ENCODE peak calls at places on chromosomes 5 and 9, in five cellular contexts. J is transverse colon, E is stomach, B is K562, Y is esophagus muscularis mucosa. T is an unnamed sample.

GRCh38 chr9:114282926-114283325 is 40.0 kb upstream of the ORM1 start:
- DNase-seq in J (no peak), E (no peak), B (no peak), Y (no peak), T (peak; percentile 58)

GRCh38 chr5:128472032-128472431 is 66.0 kb downstream of the FBN2 start:
- DNase-seq in J (no peak), E (no peak), B (no peak), Y (no peak), T (no peak)

GRCh38 chr5:112419050-112419595 is at the start of gene EPB41L4A:
- DNase-seq in J (peak; percentile 26), E (peak; percentile 29), B (no peak), Y (no peak), T (peak; percentile 64)

GRCh38 chr9:118635416-118635815 is 733.8 kb downstream of the BRINP1 start:
- DNase-seq in J (no peak), E (no peak), B (no peak), Y (no peak), T (no peak)

GRCh38 chr9:78695521-78695920 is 398.6 kb downstream of the PSAT1 start:
- DNase-seq in J (no peak), E (no peak), B (no peak), Y (no peak), T (no peak)

GRCh38 chr5:123976393-123977029 is 464.5 kb downstream of the CSNK1G3 start:
- DNase-seq in J (no peak), E (no peak), B (no peak), Y (no peak), T (no peak)

GRCh38 chr9:36217256-36217968 is 26.7 kb downstream of the CLTA start:
- DNase-seq in J (no peak), E (no peak), B (no peak), Y (no peak), T (no peak)

GRCh38 chr9:133304477-133305377 is 29.7 kb upstream of the ABO start:
- DNase-seq in J (no peak), E (no peak), B (no peak), Y (no peak), T (peak; percentile 67)

GRCh38 chr5:141483842-141484241 is 988 bp upstream of the PCDHGC4 start:
- DNase-seq in J (no peak), E (no peak), B (peak; percentile 3), Y (no peak), T (no peak)

GRCh38 chr5:141487131-141487530 is 1.8 kb upstream of the PCDHGC5 start:
- DNase-seq in J (no peak), E (no peak), B (no peak), Y (no peak), T (no peak)

GRCh38 chr5:141485305-141486055 is 650 bp downstream of the PCDHGC4 start:
- DNase-seq in J (no peak), E (no peak), B (no peak), Y (no peak), T (no peak)

GRCh38 chr5:141486091-141486490 is 1.3 kb downstream of the PCDHGC4 start:
- DNase-seq in J (no peak), E (no peak), B (no peak), Y (no peak), T (no peak)

DNA sequence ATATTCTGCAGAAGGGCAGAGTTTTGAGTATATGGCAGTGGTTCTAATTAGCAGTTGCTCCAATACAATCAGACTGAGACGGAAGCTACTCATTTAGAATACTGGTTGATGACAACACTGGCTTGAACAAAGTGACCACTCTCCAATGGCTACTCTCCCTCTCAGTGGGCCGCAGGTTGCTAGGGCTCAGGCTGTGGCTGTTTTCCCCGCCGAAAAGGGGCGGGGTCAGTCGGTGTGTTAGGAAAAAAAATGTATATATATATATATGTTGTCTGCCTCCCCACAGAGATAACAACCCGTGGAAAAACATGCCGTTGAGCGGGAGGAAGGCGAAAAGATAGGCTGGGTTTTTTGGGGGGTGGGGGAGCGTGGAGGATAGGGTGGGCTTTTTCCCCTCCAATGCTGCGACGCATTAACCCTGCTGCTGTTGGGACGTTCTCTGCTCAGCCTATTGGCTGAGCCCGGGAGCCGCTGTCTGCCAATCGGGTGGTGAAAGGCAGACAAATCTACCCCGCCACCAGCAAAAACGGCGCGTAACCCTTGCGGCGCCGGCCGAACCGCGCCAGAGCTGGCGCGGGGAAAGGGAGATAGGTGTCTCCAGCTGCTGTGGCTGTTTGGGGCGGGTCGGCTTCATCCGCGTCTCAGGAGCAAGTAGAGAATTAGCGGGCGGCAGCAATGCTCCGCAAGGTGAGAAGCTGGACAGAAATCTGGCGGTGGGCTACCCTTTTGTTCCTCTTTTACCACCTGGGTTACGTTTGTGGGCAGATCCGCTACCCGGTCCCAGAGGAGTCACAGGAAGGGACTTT is at the start of gene PCDHGC4:
- DNase-seq in J (no peak), E (no peak), B (no peak), Y (no peak), T (no peak)
- TF ChIP-seq EP300 in J (no peak), E (no peak), B (no peak), Y (no peak), T (no peak)

GRCh38 chr5:14410068-14410941 is 171.3 kb upstream of the OTULINL start:
- DNase-seq in J (no peak), E (no peak), B (no peak), Y (no peak), T (no peak)
- TF ChIP-seq POLR2AphosphoS5 in J (no peak), E (no peak), B (no peak), Y (no peak), T (no peak)

GRCh38 chr5:89346573-89346972 is 463.6 kb upstream of the MEF2C start:
- DNase-seq in J (no peak), E (no peak), B (no peak), Y (no peak), T (no peak)

GRCh38 chr5:89338935-89339334 is 456.0 kb upstream of the MEF2C start:
- DNase-seq in J (no peak), E (no peak), B (no peak), Y (no peak), T (no peak)

GRCh38 chr5:89342106-89342876 is 459.3 kb upstream of the MEF2C start:
- DNase-seq in J (no peak), E (no peak), B (no peak), Y (no peak), T (no peak)

DNA sequence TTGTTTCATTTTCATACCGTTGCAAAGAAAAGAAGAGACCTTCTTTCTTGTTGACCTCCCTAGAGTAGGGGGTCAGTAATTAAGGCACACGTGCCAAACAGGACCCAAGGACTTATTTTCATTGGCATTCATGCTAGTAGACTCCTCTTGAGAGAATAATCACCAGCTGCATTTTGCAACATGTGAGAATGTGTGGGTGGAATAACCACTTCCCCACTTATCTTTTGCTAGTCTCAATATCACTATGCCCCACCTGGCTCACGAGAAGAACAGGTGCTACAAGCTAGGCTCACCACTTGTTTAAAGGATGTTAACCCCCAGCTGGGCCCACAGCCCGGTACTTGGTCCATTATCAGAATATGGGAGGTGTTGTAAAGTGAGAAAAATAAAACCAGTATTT is 460.7 kb upstream of the MEF2C start:
- DNase-seq in J (peak; percentile 44), E (no peak), B (no peak), Y (no peak), T (no peak)
- TF ChIP-seq EP300 in J (no peak), E (no peak), B (no peak), Y (no peak), T (no peak)

DNA sequence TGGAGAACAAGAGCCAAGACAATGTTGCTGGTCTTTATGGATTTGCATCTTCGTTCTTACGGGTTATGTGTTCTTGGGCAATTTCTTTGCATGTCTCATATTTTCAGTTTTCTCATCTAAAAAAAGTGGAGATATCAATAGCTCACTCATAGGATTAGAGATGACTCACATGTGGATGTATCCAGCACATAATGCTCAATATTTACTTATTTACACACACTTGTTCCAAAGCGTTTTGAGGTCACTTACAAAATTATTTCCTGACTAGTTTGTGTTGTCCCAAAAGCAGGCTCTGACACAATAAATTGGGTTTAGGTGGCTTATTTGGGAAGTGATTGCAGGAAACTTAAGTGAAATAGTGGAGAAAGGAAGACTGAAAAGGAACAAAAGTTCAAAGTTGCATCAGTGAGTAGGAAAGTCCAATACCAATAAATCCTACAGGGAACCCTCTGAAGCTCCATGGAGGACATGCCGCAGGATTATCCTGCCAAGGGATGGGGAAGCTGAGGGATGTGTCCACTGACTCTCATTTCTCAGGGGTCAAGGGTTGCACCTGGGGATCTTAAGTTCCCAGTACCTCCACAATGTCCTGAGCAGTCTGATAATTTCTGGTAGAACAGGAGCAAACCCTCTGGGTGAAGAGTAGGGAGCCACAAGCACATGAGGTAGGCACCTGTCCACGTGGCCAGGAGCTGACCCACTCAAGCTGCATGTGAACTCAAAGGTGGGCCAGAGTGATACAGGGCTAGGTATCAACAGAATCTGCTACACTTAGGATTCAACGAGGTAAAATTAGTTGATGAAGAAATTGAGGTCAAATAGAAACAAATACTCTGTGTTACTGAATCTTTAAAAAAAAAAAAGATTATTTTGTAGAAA is 37.4 kb upstream of the SLC44A1 start:
- DNase-seq in J (no peak), E (no peak), B (no peak), Y (no peak), T (no peak)
- TF ChIP-seq POLR2AphosphoS5 in J (no peak), E (no peak), B (no peak), Y (no peak), T (peak; percentile 10)